ENCODE peak calls at places on chromosome 22, in eight cellular contexts. P is activated CD8-positive, alpha-beta memory T cell treated with anti-CD3 and anti-CD28 coated beads for 4 hours; U is mesenchymal stem cell; S is Right ventricle myocardium superior; Y is astrocyte; T is tibial artery; H is dorsolateral prefrontal cortex; F is activated T-helper 1 cell treated with Interleukin-2 at 50 U/mL for 16 hours. B is an unnamed sample.

GRCh38 chr22:42268852-42269406 is 1.5 kb downstream of the TCF20 start:
- DNase-seq in P (no peak), U (no peak), S (no peak), Y (no peak), T (no peak), H (no peak), F (no peak), B (no peak)

GRCh38 chr22:29623059-29623458 is 19.6 kb downstream of the NF2 start:
- DNase-seq in P (no peak), U (no peak), S (no peak), Y (no peak), T (no peak), H (no peak), F (no peak), B (no peak)

GRCh38 chr22:48955351-48956311 is 872.0 kb downstream of the BRD1 start:
- DNase-seq in P (no peak), U (no peak), S (no peak), Y (no peak), T (peak), H (peak), F (no peak), B (no peak)

GRCh38 chr22:48692734-48693376 is 1134.8 kb downstream of the BRD1 start:
- DNase-seq in P (no peak), U (no peak), S (peak), Y (no peak), T (no peak), H (no peak), F (no peak), B (no peak)

GRCh38 chr22:27247691-27248434 is 553.7 kb downstream of the MN1 start:
- DNase-seq in P (no peak), U (no peak), S (no peak), Y (peak), T (peak), H (no peak), F (no peak), B (no peak)

GRCh38 chr22:49490692-49491091 is 337.0 kb downstream of the BRD1 start:
- DNase-seq in P (no peak), U (no peak), S (no peak), Y (no peak), T (no peak), H (no peak), F (no peak), B (no peak)

GRCh38 chr22:42332089-42332488 is 61.6 kb upstream of the TCF20 start:
- DNase-seq in P (no peak), U (no peak), S (no peak), Y (no peak), T (no peak), H (no peak), F (no peak), B (no peak)

GRCh38 chr22:43994416-43994815 is 29.7 kb upstream of the PARVB start:
- DNase-seq in P (no peak), U (no peak), S (no peak), Y (no peak), T (no peak), H (no peak), F (no peak), B (no peak)

GRCh38 chr22:23762866-23763578 is at the start of gene C22orf15:
- DNase-seq in P (no peak), U (peak), S (peak), Y (no peak), T (no peak), H (no peak), F (no peak), B (no peak)

GRCh38 chr22:38110863-38111852 is 674 bp upstream of the BAIAP2L2 start:
- DNase-seq in P (no peak), U (no peak), S (peak), Y (no peak), T (no peak), H (peak), F (no peak), B (no peak)

GRCh38 chr22:39146256-39147101 is 6.0 kb downstream of the CBX7 start:
- DNase-seq in P (no peak), U (no peak), S (no peak), Y (no peak), T (no peak), H (no peak), F (no peak), B (no peak)

GRCh38 chr22:19869497-19870152 is 15.0 kb upstream of the GNB1L start:
- DNase-seq in P (no peak), U (no peak), S (no peak), Y (no peak), T (peak), H (peak), F (no peak), B (no peak)

GRCh38 chr22:22207845-22208564 is 36.6 kb upstream of the VPREB1 start:
- DNase-seq in P (peak), U (peak), S (peak), Y (peak), T (no peak), H (no peak), F (peak), B (peak)

GRCh38 chr22:39527481-39527961 is 5.0 kb downstream of the RPS19BP1 start:
- DNase-seq in P (no peak), U (peak), S (no peak), Y (no peak), T (no peak), H (no peak), F (no peak), B (no peak)

GRCh38 chr22:45512363-45512762 is 9.7 kb downstream of the FBLN1 start:
- DNase-seq in P (no peak), U (no peak), S (no peak), Y (no peak), T (no peak), H (no peak), F (no peak), B (no peak)

GRCh38 chr22:49587987-49588386 is 239.7 kb downstream of the BRD1 start:
- DNase-seq in P (no peak), U (no peak), S (no peak), Y (no peak), T (no peak), H (no peak), F (no peak), B (no peak)